ENCODE peak calls at places on chromosomes 3 and 15, in four cellular contexts. One of them, this sample, is unnamed.

GRCh38 chr3:177196473-177197040 is 725 bp downstream of the TBL1XR1 start:
- DNase-seq in tibial artery: no peak
- DNase-seq in IMR-90: peak; percentile 44
- DNase-seq in suprapubic skin: no peak
- DNase-seq in this sample: peak; percentile 29

GRCh38 chr3:34387831-34388564 is 589.6 kb downstream of the PDCD6IP start:
- DNase-seq in tibial artery: no peak
- DNase-seq in IMR-90: no peak
- DNase-seq in suprapubic skin: no peak
- DNase-seq in this sample: no peak

GRCh38 chr3:188212308-188212969 is 58.5 kb downstream of the LPP start:
- DNase-seq in tibial artery: peak; percentile 79
- DNase-seq in IMR-90: peak; percentile 89
- DNase-seq in suprapubic skin: no peak
- DNase-seq in this sample: no peak

GRCh38 chr15:98503970-98504369 is 144.4 kb upstream of the IGF1R start:
- DNase-seq in tibial artery: no peak
- DNase-seq in IMR-90: peak; percentile 50
- DNase-seq in suprapubic skin: peak; percentile 81
- DNase-seq in this sample: no peak

GRCh38 chr15:37045859-37046318 is 54.5 kb downstream of the MEIS2 start:
- DNase-seq in tibial artery: no peak
- DNase-seq in IMR-90: no peak
- DNase-seq in suprapubic skin: no peak
- DNase-seq in this sample: no peak

GRCh38 chr15:45821390-45821789 is 186.6 kb downstream of the SQOR start:
- DNase-seq in tibial artery: no peak
- DNase-seq in IMR-90: no peak
- DNase-seq in suprapubic skin: no peak
- DNase-seq in this sample: no peak

GRCh38 chr3:129054605-129055104 is 5.9 kb upstream of the GP9 start:
- DNase-seq in tibial artery: no peak
- DNase-seq in IMR-90: no peak
- DNase-seq in suprapubic skin: no peak
- DNase-seq in this sample: no peak

GRCh38 chr15:98920091-98920880 is 87.3 kb downstream of the PGPEP1L start:
- DNase-seq in tibial artery: no peak
- DNase-seq in IMR-90: no peak
- DNase-seq in suprapubic skin: no peak
- DNase-seq in this sample: no peak

GRCh38 chr15:64343841-64344240 is 12.1 kb downstream of the CSNK1G1 start:
- DNase-seq in tibial artery: no peak
- DNase-seq in IMR-90: peak; percentile 64
- DNase-seq in suprapubic skin: no peak
- DNase-seq in this sample: no peak

GRCh38 chr3:53658613-53659193 is 164.3 kb downstream of the CACNA1D start:
- DNase-seq in tibial artery: no peak
- DNase-seq in IMR-90: no peak
- DNase-seq in suprapubic skin: no peak
- DNase-seq in this sample: no peak

GRCh38 chr3:123390865-123391613 is 57.9 kb downstream of the ADCY5 start:
- DNase-seq in tibial artery: no peak
- DNase-seq in IMR-90: no peak
- DNase-seq in suprapubic skin: no peak
- DNase-seq in this sample: no peak

GRCh38 chr3:132352556-132353143 is 35.4 kb downstream of the ACP3 start:
- DNase-seq in tibial artery: peak; percentile 67
- DNase-seq in IMR-90: peak; percentile 68
- DNase-seq in suprapubic skin: no peak
- DNase-seq in this sample: peak; percentile 14

GRCh38 chr3:40404591-40405198 is 17.7 kb downstream of the ENTPD3 start:
- DNase-seq in tibial artery: no peak
- DNase-seq in IMR-90: no peak
- DNase-seq in suprapubic skin: no peak
- DNase-seq in this sample: no peak

GRCh38 chr3:129936757-129937156 is 37.8 kb upstream of the TRH start:
- DNase-seq in tibial artery: no peak
- DNase-seq in IMR-90: peak; percentile 28
- DNase-seq in suprapubic skin: no peak
- DNase-seq in this sample: peak; percentile 10

GRCh38 chr3:14563946-14564539 is 23.9 kb upstream of the GRIP2 start:
- DNase-seq in tibial artery: no peak
- DNase-seq in IMR-90: no peak
- DNase-seq in suprapubic skin: no peak
- DNase-seq in this sample: no peak

GRCh38 chr3:52910823-52911222 is 13.5 kb upstream of the STIMATE start:
- DNase-seq in tibial artery: no peak
- DNase-seq in IMR-90: no peak
- DNase-seq in suprapubic skin: no peak
- DNase-seq in this sample: no peak

GRCh38 chr3:138898301-138898700 is 48.6 kb downstream of the FOXL2 start:
- DNase-seq in tibial artery: no peak
- DNase-seq in IMR-90: peak; percentile 57
- DNase-seq in suprapubic skin: no peak
- DNase-seq in this sample: no peak

GRCh38 chr15:66042624-66043023 is 173.3 kb downstream of the RAB11A start:
- DNase-seq in tibial artery: no peak
- DNase-seq in IMR-90: no peak
- DNase-seq in suprapubic skin: no peak
- DNase-seq in this sample: no peak

GRCh38 chr3:188184649-188185048 is 30.7 kb downstream of the LPP start:
- DNase-seq in tibial artery: no peak
- DNase-seq in IMR-90: no peak
- DNase-seq in suprapubic skin: no peak
- DNase-seq in this sample: no peak

GRCh38 chr3:63927623-63928280 is 15.6 kb upstream of the SCAANT1 start:
- DNase-seq in tibial artery: no peak
- DNase-seq in IMR-90: peak; percentile 26
- DNase-seq in suprapubic skin: no peak
- DNase-seq in this sample: no peak

GRCh38 chr3:111967651-111968274 is 11.1 kb upstream of the ABHD10 start:
- DNase-seq in tibial artery: peak; percentile 87
- DNase-seq in IMR-90: peak; percentile 83
- DNase-seq in suprapubic skin: peak; percentile 89
- DNase-seq in this sample: peak; percentile 55

GRCh38 chr3:177320765-177321247 is 123.5 kb upstream of the TBL1XR1 start:
- DNase-seq in tibial artery: no peak
- DNase-seq in IMR-90: no peak
- DNase-seq in suprapubic skin: no peak
- DNase-seq in this sample: no peak

GRCh38 chr3:127454051-127454450 is 136.5 kb downstream of the TPRA1 start:
- DNase-seq in tibial artery: peak; percentile 48
- DNase-seq in IMR-90: no peak
- DNase-seq in suprapubic skin: peak; percentile 34
- DNase-seq in this sample: no peak

DNA sequence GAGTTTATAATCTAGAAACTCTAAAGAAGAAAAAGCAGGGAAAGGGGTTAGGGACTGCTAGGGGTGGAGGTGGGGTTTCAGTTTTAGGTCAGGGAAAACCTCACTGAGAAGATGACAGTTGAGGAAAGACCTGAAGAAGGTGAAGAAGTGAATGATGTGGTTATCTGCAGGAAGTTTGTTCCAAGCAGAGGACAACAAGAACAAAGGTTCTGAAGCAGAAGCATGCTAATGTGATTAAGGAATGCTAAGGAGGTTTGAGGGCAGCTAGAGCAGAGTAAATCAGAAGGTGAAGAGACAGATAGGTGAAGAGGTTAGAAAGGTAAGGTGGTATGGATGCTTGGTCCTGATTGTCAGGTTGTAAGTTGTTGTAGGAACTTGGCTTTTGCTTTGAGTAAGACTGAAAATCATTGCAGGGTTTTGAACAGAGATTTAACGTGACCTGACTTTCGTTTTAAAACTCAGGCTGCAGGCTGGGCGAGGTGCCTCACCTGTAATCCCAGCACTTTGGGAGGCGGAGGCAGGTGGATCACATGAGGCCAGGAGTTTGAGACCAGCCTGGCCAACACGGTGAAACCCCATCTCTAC is 8.6 kb downstream of the OXSR1 start:
- DNase-seq in tibial artery: no peak
- DNase-seq in IMR-90: no peak
- DNase-seq in suprapubic skin: no peak
- DNase-seq in this sample: no peak
- H3K4me1 ChIP-seq in tibial artery: no peaks in the 10 kb centered on the region
- H3K4me1 ChIP-seq in IMR-90: peaks cover 17% of the 10 kb centered on the region
- H3K4me1 ChIP-seq in suprapubic skin: peaks cover 13% of the 10 kb centered on the region
- H3K4me1 ChIP-seq in this sample: peaks cover 7% of the 10 kb centered on the region

GRCh38 chr3:1026395-1026794 is 66.4 kb upstream of the CNTN6 start:
- DNase-seq in tibial artery: no peak
- DNase-seq in IMR-90: no peak
- DNase-seq in suprapubic skin: no peak
- DNase-seq in this sample: no peak
- H3K9me3 ChIP-seq in tibial artery: no peaks in the 10 kb centered on the region
- H3K9me3 ChIP-seq in IMR-90: peaks cover 2% of the 10 kb centered on the region
- H3K9me3 ChIP-seq in suprapubic skin: no peaks in the 10 kb centered on the region
- H3K9me3 ChIP-seq in this sample: no peaks in the 10 kb centered on the region

GRCh38 chr3:58296269-58296668 is 9.8 kb upstream of the RPP14 start:
- DNase-seq in tibial artery: no peak
- DNase-seq in IMR-90: no peak
- DNase-seq in suprapubic skin: no peak
- DNase-seq in this sample: no peak
- H3K4me1 ChIP-seq in tibial artery: no peaks in the 10 kb centered on the region
- H3K4me1 ChIP-seq in IMR-90: no peaks in the 10 kb centered on the region
- H3K4me1 ChIP-seq in suprapubic skin: peaks cover 15% of the 10 kb centered on the region
- H3K4me1 ChIP-seq in this sample: no peaks in the 10 kb centered on the region

GRCh38 chr15:25208735-25209134 is 230.1 kb downstream of the UBE3A start:
- DNase-seq in tibial artery: no peak
- DNase-seq in IMR-90: no peak
- DNase-seq in suprapubic skin: no peak
- DNase-seq in this sample: no peak
- H3K9me3 ChIP-seq in tibial artery: no peaks in the 10 kb centered on the region
- H3K9me3 ChIP-seq in IMR-90: peaks cover 78% of the 10 kb centered on the region
- H3K9me3 ChIP-seq in suprapubic skin: peaks cover 8% of the 10 kb centered on the region
- H3K9me3 ChIP-seq in this sample: no peaks in the 10 kb centered on the region

GRCh38 chr3:55619186-55619808 is 132.2 kb upstream of the WNT5A start:
- DNase-seq in tibial artery: no peak
- DNase-seq in IMR-90: no peak
- DNase-seq in suprapubic skin: no peak
- DNase-seq in this sample: no peak
- H3K4me1 ChIP-seq in tibial artery: no peaks in the 10 kb centered on the region
- H3K4me1 ChIP-seq in IMR-90: peaks cover 14% of the 10 kb centered on the region
- H3K4me1 ChIP-seq in suprapubic skin: peaks cover 10% of the 10 kb centered on the region
- H3K4me1 ChIP-seq in this sample: no peaks in the 10 kb centered on the region

DNA sequence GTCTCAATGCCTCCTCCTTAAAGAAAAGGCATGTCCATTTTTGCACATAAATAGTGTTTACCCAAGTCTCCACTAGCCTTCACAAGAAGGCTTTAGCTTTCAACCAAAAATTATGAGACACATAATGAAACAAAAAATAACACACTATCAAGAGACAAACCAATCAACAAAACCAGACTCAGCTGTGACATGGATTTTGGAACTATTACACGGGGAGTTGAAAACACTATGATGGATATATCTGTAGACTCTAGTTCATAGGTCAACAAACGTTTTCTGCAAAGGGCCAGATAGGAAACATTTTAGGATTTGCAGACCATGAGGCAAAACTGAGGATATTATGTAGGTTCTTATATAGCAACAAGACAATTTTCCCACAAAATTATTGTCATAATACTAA is 24.9 kb downstream of the MYL3 start:
- DNase-seq in tibial artery: no peak
- DNase-seq in IMR-90: no peak
- DNase-seq in suprapubic skin: no peak
- DNase-seq in this sample: no peak
- H3K9me3 ChIP-seq in tibial artery: no peaks in the 10 kb centered on the region
- H3K9me3 ChIP-seq in IMR-90: peaks cover 13% of the 10 kb centered on the region
- H3K9me3 ChIP-seq in suprapubic skin: peaks cover 26% of the 10 kb centered on the region
- H3K9me3 ChIP-seq in this sample: peaks cover 8% of the 10 kb centered on the region

This sample was measured in effector memory CD4-positive, alpha-beta T cell.